ENCODE peak calls at places on chromosomes 3 and 15, in ten cellular contexts. One of them, this sample, is unnamed.

GRCh38 chr3:126050626-126051025 is 33.3 kb downstream of the SLC41A3 start:
- DNase-seq in SK-N-SH: no peak
- DNase-seq in H9: no peak
- DNase-seq in CD8-positive, alpha-beta memory T cell: no peak
- DNase-seq in psoas muscle: no peak
- DNase-seq in tibial nerve: no peak
- DNase-seq in CD4-positive, alpha-beta T cell: no peak
- DNase-seq in OCI-LY7: no peak
- DNase-seq in upper lobe of right lung: no peak
- DNase-seq in neuronal stem cell: no peak
- DNase-seq in this sample: no peak

GRCh38 chr3:184636774-184637316 is 75.0 kb downstream of the MAGEF1 start:
- DNase-seq in OCI-LY7: no peak
- DNase-seq in upper lobe of right lung: no peak
- DNase-seq in neuronal stem cell: no peak
- DNase-seq in CD4-positive, alpha-beta T cell: peak
- DNase-seq in CD8-positive, alpha-beta memory T cell: no peak
- DNase-seq in SK-N-SH: peak
- DNase-seq in tibial nerve: no peak
- DNase-seq in H9: no peak
- DNase-seq in psoas muscle: peak
- DNase-seq in this sample: no peak

GRCh38 chr3:10508619-10509260 is 3.4 kb upstream of the ATP2B2 start:
- DNase-seq in tibial nerve: no peak
- DNase-seq in H9: no peak
- DNase-seq in OCI-LY7: no peak
- DNase-seq in upper lobe of right lung: no peak
- DNase-seq in psoas muscle: no peak
- DNase-seq in CD8-positive, alpha-beta memory T cell: no peak
- DNase-seq in neuronal stem cell: no peak
- DNase-seq in CD4-positive, alpha-beta T cell: no peak
- DNase-seq in SK-N-SH: no peak
- DNase-seq in this sample: no peak

GRCh38 chr3:69999191-70000027 is at the start of gene SAMMSON:
- DNase-seq in CD8-positive, alpha-beta memory T cell: no peak
- DNase-seq in OCI-LY7: no peak
- DNase-seq in neuronal stem cell: no peak
- DNase-seq in upper lobe of right lung: no peak
- DNase-seq in psoas muscle: no peak
- DNase-seq in tibial nerve: no peak
- DNase-seq in H9: peak
- DNase-seq in SK-N-SH: no peak
- DNase-seq in CD4-positive, alpha-beta T cell: no peak
- DNase-seq in this sample: no peak

GRCh38 chr3:83514130-83514914 is 1444.5 kb upstream of the CADM2 start:
- DNase-seq in CD4-positive, alpha-beta T cell: no peak
- DNase-seq in H9: peak
- DNase-seq in psoas muscle: no peak
- DNase-seq in upper lobe of right lung: no peak
- DNase-seq in CD8-positive, alpha-beta memory T cell: no peak
- DNase-seq in OCI-LY7: no peak
- DNase-seq in tibial nerve: no peak
- DNase-seq in neuronal stem cell: no peak
- DNase-seq in SK-N-SH: no peak
- DNase-seq in this sample: no peak

GRCh38 chr15:85689729-85690128 is 105.0 kb downstream of the KLHL25 start:
- DNase-seq in OCI-LY7: peak
- DNase-seq in neuronal stem cell: peak
- DNase-seq in CD4-positive, alpha-beta T cell: peak
- DNase-seq in SK-N-SH: no peak
- DNase-seq in H9: peak
- DNase-seq in upper lobe of right lung: no peak
- DNase-seq in CD8-positive, alpha-beta memory T cell: peak
- DNase-seq in tibial nerve: peak
- DNase-seq in psoas muscle: peak
- DNase-seq in this sample: no peak

GRCh38 chr15:92011611-92012367 is 158.3 kb downstream of the SLCO3A1 start:
- DNase-seq in CD8-positive, alpha-beta memory T cell: no peak
- DNase-seq in psoas muscle: no peak
- DNase-seq in SK-N-SH: no peak
- DNase-seq in tibial nerve: no peak
- DNase-seq in OCI-LY7: peak
- DNase-seq in CD4-positive, alpha-beta T cell: no peak
- DNase-seq in upper lobe of right lung: no peak
- DNase-seq in neuronal stem cell: no peak
- DNase-seq in H9: peak
- DNase-seq in this sample: no peak

GRCh38 chr3:141452773-141453172 is 34.1 kb upstream of the RASA2 start:
- DNase-seq in CD4-positive, alpha-beta T cell: no peak
- DNase-seq in psoas muscle: no peak
- DNase-seq in SK-N-SH: no peak
- DNase-seq in neuronal stem cell: no peak
- DNase-seq in upper lobe of right lung: no peak
- DNase-seq in tibial nerve: no peak
- DNase-seq in CD8-positive, alpha-beta memory T cell: no peak
- DNase-seq in H9: no peak
- DNase-seq in OCI-LY7: no peak
- DNase-seq in this sample: no peak

GRCh38 chr3:107699682-107700081 is 176.9 kb downstream of the BBX start:
- DNase-seq in OCI-LY7: no peak
- DNase-seq in psoas muscle: no peak
- DNase-seq in H9: no peak
- DNase-seq in CD4-positive, alpha-beta T cell: no peak
- DNase-seq in SK-N-SH: no peak
- DNase-seq in neuronal stem cell: no peak
- DNase-seq in tibial nerve: no peak
- DNase-seq in upper lobe of right lung: no peak
- DNase-seq in CD8-positive, alpha-beta memory T cell: no peak
- DNase-seq in this sample: no peak

GRCh38 chr3:157259825-157260224 is 99.9 kb upstream of the CCNL1 start:
- DNase-seq in upper lobe of right lung: no peak
- DNase-seq in neuronal stem cell: no peak
- DNase-seq in OCI-LY7: no peak
- DNase-seq in tibial nerve: no peak
- DNase-seq in CD4-positive, alpha-beta T cell: no peak
- DNase-seq in SK-N-SH: no peak
- DNase-seq in psoas muscle: no peak
- DNase-seq in H9: no peak
- DNase-seq in CD8-positive, alpha-beta memory T cell: no peak
- DNase-seq in this sample: no peak

GRCh38 chr3:113802795-113803455 is 35.7 kb upstream of the GRAMD1C start:
- DNase-seq in CD4-positive, alpha-beta T cell: no peak
- DNase-seq in psoas muscle: no peak
- DNase-seq in upper lobe of right lung: no peak
- DNase-seq in OCI-LY7: no peak
- DNase-seq in SK-N-SH: no peak
- DNase-seq in tibial nerve: no peak
- DNase-seq in neuronal stem cell: no peak
- DNase-seq in CD8-positive, alpha-beta memory T cell: no peak
- DNase-seq in H9: no peak
- DNase-seq in this sample: no peak

GRCh38 chr3:151168269-151169094 is 34.5 kb downstream of the GPR171 start:
- DNase-seq in CD8-positive, alpha-beta memory T cell: peak
- DNase-seq in psoas muscle: peak
- DNase-seq in OCI-LY7: peak
- DNase-seq in CD4-positive, alpha-beta T cell: peak
- DNase-seq in neuronal stem cell: peak
- DNase-seq in SK-N-SH: peak
- DNase-seq in upper lobe of right lung: peak
- DNase-seq in H9: peak
- DNase-seq in tibial nerve: peak
- DNase-seq in this sample: no peak

GRCh38 chr15:82595203-82595602 is 52.0 kb downstream of the CPEB1 start:
- DNase-seq in H9: no peak
- DNase-seq in CD8-positive, alpha-beta memory T cell: no peak
- DNase-seq in CD4-positive, alpha-beta T cell: no peak
- DNase-seq in neuronal stem cell: no peak
- DNase-seq in OCI-LY7: no peak
- DNase-seq in tibial nerve: no peak
- DNase-seq in upper lobe of right lung: no peak
- DNase-seq in psoas muscle: no peak
- DNase-seq in SK-N-SH: no peak
- DNase-seq in this sample: no peak

GRCh38 chr15:60523056-60523455 is 44.1 kb upstream of the ICE2 start:
- DNase-seq in H9: no peak
- DNase-seq in neuronal stem cell: no peak
- DNase-seq in tibial nerve: no peak
- DNase-seq in SK-N-SH: no peak
- DNase-seq in psoas muscle: no peak
- DNase-seq in upper lobe of right lung: no peak
- DNase-seq in OCI-LY7: no peak
- DNase-seq in CD4-positive, alpha-beta T cell: no peak
- DNase-seq in CD8-positive, alpha-beta memory T cell: no peak
- DNase-seq in this sample: no peak

GRCh38 chr15:28154283-28154682 is 55.2 kb upstream of the OCA2 start:
- DNase-seq in tibial nerve: no peak
- DNase-seq in SK-N-SH: no peak
- DNase-seq in H9: no peak
- DNase-seq in psoas muscle: no peak
- DNase-seq in neuronal stem cell: no peak
- DNase-seq in upper lobe of right lung: no peak
- DNase-seq in CD4-positive, alpha-beta T cell: no peak
- DNase-seq in CD8-positive, alpha-beta memory T cell: no peak
- DNase-seq in OCI-LY7: no peak
- DNase-seq in this sample: no peak
- H3K27ac ChIP-seq in tibial nerve: no peak
- H3K27ac ChIP-seq in SK-N-SH: no peak
- H3K27ac ChIP-seq in H9: no peak
- H3K27ac ChIP-seq in psoas muscle: no peak
- H3K27ac ChIP-seq in neuronal stem cell: no peak
- H3K27ac ChIP-seq in upper lobe of right lung: no peak
- H3K27ac ChIP-seq in CD4-positive, alpha-beta T cell: no peak
- H3K27ac ChIP-seq in CD8-positive, alpha-beta memory T cell: no peak
- H3K27ac ChIP-seq in OCI-LY7: no peak
- H3K27ac ChIP-seq in this sample: no peak

GRCh38 chr15:40347559-40348470 is 3.0 kb upstream of the PHGR1 start:
- DNase-seq in upper lobe of right lung: no peak
- DNase-seq in SK-N-SH: no peak
- DNase-seq in CD8-positive, alpha-beta memory T cell: no peak
- DNase-seq in CD4-positive, alpha-beta T cell: no peak
- DNase-seq in H9: no peak
- DNase-seq in psoas muscle: peak
- DNase-seq in tibial nerve: no peak
- DNase-seq in neuronal stem cell: no peak
- DNase-seq in OCI-LY7: no peak
- DNase-seq in this sample: no peak
- H3K27ac ChIP-seq in upper lobe of right lung: no peak
- H3K27ac ChIP-seq in SK-N-SH: no peak
- H3K27ac ChIP-seq in CD8-positive, alpha-beta memory T cell: no peak
- H3K27ac ChIP-seq in CD4-positive, alpha-beta T cell: no peak
- H3K27ac ChIP-seq in H9: no peak
- H3K27ac ChIP-seq in psoas muscle: no peak
- H3K27ac ChIP-seq in tibial nerve: no peak
- H3K27ac ChIP-seq in neuronal stem cell: no peak
- H3K27ac ChIP-seq in OCI-LY7: no peak
- H3K27ac ChIP-seq in this sample: no peak

GRCh38 chr3:129240436-129240835 is 9.0 kb upstream of the COPG1 start:
- DNase-seq in neuronal stem cell: no peak
- DNase-seq in tibial nerve: no peak
- DNase-seq in H9: no peak
- DNase-seq in OCI-LY7: no peak
- DNase-seq in SK-N-SH: no peak
- DNase-seq in CD4-positive, alpha-beta T cell: no peak
- DNase-seq in upper lobe of right lung: no peak
- DNase-seq in psoas muscle: no peak
- DNase-seq in CD8-positive, alpha-beta memory T cell: no peak
- DNase-seq in this sample: no peak
- H3K27ac ChIP-seq in neuronal stem cell: no peak
- H3K27ac ChIP-seq in tibial nerve: no peak
- H3K27ac ChIP-seq in H9: no peak
- H3K27ac ChIP-seq in OCI-LY7: no peak
- H3K27ac ChIP-seq in SK-N-SH: no peak
- H3K27ac ChIP-seq in CD4-positive, alpha-beta T cell: no peak
- H3K27ac ChIP-seq in upper lobe of right lung: peak
- H3K27ac ChIP-seq in psoas muscle: no peak
- H3K27ac ChIP-seq in CD8-positive, alpha-beta memory T cell: no peak
- H3K27ac ChIP-seq in this sample: peak

GRCh38 chr3:138943724-138944131 is 3.2 kb downstream of the FOXL2 start:
- DNase-seq in upper lobe of right lung: no peak
- DNase-seq in OCI-LY7: no peak
- DNase-seq in CD8-positive, alpha-beta memory T cell: no peak
- DNase-seq in psoas muscle: no peak
- DNase-seq in H9: no peak
- DNase-seq in tibial nerve: no peak
- DNase-seq in neuronal stem cell: no peak
- DNase-seq in CD4-positive, alpha-beta T cell: no peak
- DNase-seq in SK-N-SH: no peak
- DNase-seq in this sample: no peak
- H3K27ac ChIP-seq in upper lobe of right lung: no peak
- H3K27ac ChIP-seq in OCI-LY7: no peak
- H3K27ac ChIP-seq in CD8-positive, alpha-beta memory T cell: peak
- H3K27ac ChIP-seq in psoas muscle: no peak
- H3K27ac ChIP-seq in H9: no peak
- H3K27ac ChIP-seq in tibial nerve: no peak
- H3K27ac ChIP-seq in neuronal stem cell: no peak
- H3K27ac ChIP-seq in CD4-positive, alpha-beta T cell: no peak
- H3K27ac ChIP-seq in SK-N-SH: no peak
- H3K27ac ChIP-seq in this sample: no peak

GRCh38 chr3:23198801-23199200 is 4.3 kb upstream of the UBE2E2 start:
- DNase-seq in tibial nerve: no peak
- DNase-seq in psoas muscle: no peak
- DNase-seq in OCI-LY7: no peak
- DNase-seq in neuronal stem cell: no peak
- DNase-seq in CD4-positive, alpha-beta T cell: no peak
- DNase-seq in upper lobe of right lung: no peak
- DNase-seq in H9: no peak
- DNase-seq in SK-N-SH: no peak
- DNase-seq in CD8-positive, alpha-beta memory T cell: no peak
- DNase-seq in this sample: no peak
- H3K27ac ChIP-seq in tibial nerve: no peak
- H3K27ac ChIP-seq in psoas muscle: peak
- H3K27ac ChIP-seq in OCI-LY7: no peak
- H3K27ac ChIP-seq in neuronal stem cell: no peak
- H3K27ac ChIP-seq in CD4-positive, alpha-beta T cell: no peak
- H3K27ac ChIP-seq in upper lobe of right lung: no peak
- H3K27ac ChIP-seq in H9: no peak
- H3K27ac ChIP-seq in SK-N-SH: no peak
- H3K27ac ChIP-seq in CD8-positive, alpha-beta memory T cell: no peak
- H3K27ac ChIP-seq in this sample: no peak

GRCh38 chr3:41330465-41330864 is 131.2 kb downstream of the CTNNB1 start:
- DNase-seq in OCI-LY7: no peak
- DNase-seq in upper lobe of right lung: no peak
- DNase-seq in psoas muscle: no peak
- DNase-seq in H9: no peak
- DNase-seq in tibial nerve: no peak
- DNase-seq in CD4-positive, alpha-beta T cell: no peak
- DNase-seq in neuronal stem cell: no peak
- DNase-seq in CD8-positive, alpha-beta memory T cell: no peak
- DNase-seq in SK-N-SH: no peak
- DNase-seq in this sample: no peak
- H3K27ac ChIP-seq in OCI-LY7: no peak
- H3K27ac ChIP-seq in upper lobe of right lung: no peak
- H3K27ac ChIP-seq in psoas muscle: no peak
- H3K27ac ChIP-seq in H9: no peak
- H3K27ac ChIP-seq in tibial nerve: no peak
- H3K27ac ChIP-seq in CD4-positive, alpha-beta T cell: no peak
- H3K27ac ChIP-seq in neuronal stem cell: no peak
- H3K27ac ChIP-seq in CD8-positive, alpha-beta memory T cell: no peak
- H3K27ac ChIP-seq in SK-N-SH: peak
- H3K27ac ChIP-seq in this sample: no peak

DNA sequence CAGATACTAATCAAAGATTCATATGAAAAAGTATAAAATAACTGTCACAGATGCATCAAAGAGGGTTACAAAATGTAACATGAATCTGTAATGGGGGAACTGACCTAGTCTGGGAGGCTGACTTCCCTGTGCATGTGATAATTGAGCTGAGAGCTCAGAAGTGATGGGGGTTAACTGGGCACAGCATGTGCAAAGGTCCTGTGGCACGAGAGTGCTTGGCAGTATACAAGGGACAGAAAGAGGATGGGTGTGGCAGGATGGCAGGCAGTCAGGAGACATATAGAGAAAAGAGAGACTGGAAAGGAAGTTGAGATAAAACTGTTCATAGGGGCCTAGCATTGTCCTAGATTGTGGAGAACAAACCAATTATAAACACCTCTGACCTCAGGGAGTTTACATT is 47.8 kb upstream of the IREB2 start:
- DNase-seq in H9: no peak
- DNase-seq in tibial nerve: no peak
- DNase-seq in SK-N-SH: no peak
- DNase-seq in psoas muscle: no peak
- DNase-seq in upper lobe of right lung: no peak
- DNase-seq in OCI-LY7: no peak
- DNase-seq in CD8-positive, alpha-beta memory T cell: no peak
- DNase-seq in CD4-positive, alpha-beta T cell: no peak
- DNase-seq in neuronal stem cell: no peak
- DNase-seq in this sample: no peak
- H3K27ac ChIP-seq in H9: no peak
- H3K27ac ChIP-seq in tibial nerve: no peak
- H3K27ac ChIP-seq in SK-N-SH: no peak
- H3K27ac ChIP-seq in psoas muscle: no peak
- H3K27ac ChIP-seq in upper lobe of right lung: no peak
- H3K27ac ChIP-seq in OCI-LY7: no peak
- H3K27ac ChIP-seq in CD8-positive, alpha-beta memory T cell: no peak
- H3K27ac ChIP-seq in CD4-positive, alpha-beta T cell: no peak
- H3K27ac ChIP-seq in neuronal stem cell: no peak
- H3K27ac ChIP-seq in this sample: no peak